ENCODE peak calls at places on chromosomes 1 and 21, in nine cellular contexts. F is T-helper 17 cell, Y is LoVo, M is T-helper 9 cell, P is GM06990, K is HS-5, W is GM13976, A is Calu3, T is AG08396. J is an unnamed sample.

GRCh38 chr1:2544093-2544874 is 11.9 kb upstream of the TNFRSF14 start:
- DNase-seq in M (no peak), P (no peak), W (no peak), K (no peak), T (no peak), F (no peak), A (no peak), Y (no peak), J (no peak)

GRCh38 chr1:52127181-52128175 is 14.4 kb upstream of the ZFYVE9 start:
- DNase-seq in F (no peak), W (peak), M (no peak), A (peak), K (peak), Y (peak), T (peak), P (no peak), J (no peak)

GRCh38 chr1:214707306-214708087 is 104.5 kb downstream of the CENPF start:
- DNase-seq in Y (no peak), P (no peak), A (no peak), M (no peak), W (no peak), K (no peak), T (peak), F (no peak), J (no peak)

GRCh38 chr1:178052650-178053461 is 41.0 kb upstream of the RASAL2 start:
- DNase-seq in M (no peak), A (no peak), F (no peak), K (no peak), W (no peak), Y (peak), T (no peak), P (no peak), J (no peak)

GRCh38 chr1:112540395-112540794 is 31.6 kb downstream of the WNT2B start:
- DNase-seq in W (no peak), A (no peak), M (no peak), F (no peak), Y (no peak), K (no peak), P (no peak), T (no peak), J (no peak)

GRCh38 chr1:62089570-62089969 is 105.1 kb upstream of the L1TD1 start:
- DNase-seq in F (no peak), M (no peak), A (no peak), T (no peak), W (no peak), Y (no peak), P (no peak), K (no peak), J (no peak)

GRCh38 chr1:24980836-24981631 is 51.0 kb upstream of the RUNX3 start:
- DNase-seq in T (no peak), A (no peak), Y (no peak), P (no peak), W (no peak), M (no peak), K (no peak), F (no peak), J (no peak)

GRCh38 chr1:230310381-230311163 is 115.6 kb downstream of the PGBD5 start:
- DNase-seq in A (peak), T (peak), F (peak), M (peak), P (no peak), Y (peak), K (peak), W (peak), J (peak)

GRCh38 chr21:46098303-46099141 is 610 bp downstream of the COL6A2 start:
- DNase-seq in F (no peak), A (no peak), T (peak), W (peak), M (no peak), P (no peak), K (no peak), Y (no peak), J (no peak)

GRCh38 chr1:47941609-47942237 is 55.5 kb downstream of the TRABD2B start:
- DNase-seq in Y (peak), M (no peak), K (no peak), A (peak), P (no peak), F (no peak), W (no peak), T (no peak), J (no peak)

GRCh38 chr1:158798531-158798930 is 17.5 kb upstream of the OR6N2 start:
- DNase-seq in M (no peak), P (no peak), T (no peak), Y (no peak), W (no peak), F (no peak), A (no peak), K (no peak), J (no peak)

J was measured in keratinocyte.